ENCODE peak calls at places on chromosome 15, in ten cellular contexts. One of them, this sample, is unnamed.

GRCh38 chr15:51935466-51936118 is 36.0 kb downstream of the LEO1 start:
- ATAC-seq in DND-41: no peak
- ATAC-seq in right cardiac atrium: no peak
- ATAC-seq in K562: no peak
- ATAC-seq in CD4-positive, CD25-positive, alpha-beta regulatory T cell: no peak
- ATAC-seq in heart left ventricle: no peak
- ATAC-seq in heart right ventricle: no peak
- ATAC-seq in upper lobe of right lung: no peak
- ATAC-seq in lower lobe of right lung: no peak
- ATAC-seq in RWPE2: no peak
- ATAC-seq in this sample: no peak

GRCh38 chr15:85444329-85444605 is 63.9 kb downstream of the AKAP13 start:
- ATAC-seq in CD4-positive, CD25-positive, alpha-beta regulatory T cell: no peak
- ATAC-seq in RWPE2: no peak
- ATAC-seq in lower lobe of right lung: no peak
- ATAC-seq in heart left ventricle: no peak
- ATAC-seq in right cardiac atrium: no peak
- ATAC-seq in DND-41: no peak
- ATAC-seq in heart right ventricle: no peak
- ATAC-seq in upper lobe of right lung: no peak
- ATAC-seq in K562: no peak
- ATAC-seq in this sample: no peak

GRCh38 chr15:99424978-99425665 is 140.7 kb upstream of the MEF2A start:
- ATAC-seq in heart right ventricle: peak
- ATAC-seq in CD4-positive, CD25-positive, alpha-beta regulatory T cell: peak
- ATAC-seq in DND-41: peak
- ATAC-seq in upper lobe of right lung: peak
- ATAC-seq in heart left ventricle: peak
- ATAC-seq in lower lobe of right lung: peak
- ATAC-seq in right cardiac atrium: peak
- ATAC-seq in K562: no peak
- ATAC-seq in RWPE2: peak
- ATAC-seq in this sample: peak

GRCh38 chr15:72554471-72555425 is 80.6 kb downstream of the ARIH1 start:
- ATAC-seq in lower lobe of right lung: no peak
- ATAC-seq in heart left ventricle: no peak
- ATAC-seq in DND-41: no peak
- ATAC-seq in heart right ventricle: no peak
- ATAC-seq in upper lobe of right lung: no peak
- ATAC-seq in CD4-positive, CD25-positive, alpha-beta regulatory T cell: peak
- ATAC-seq in RWPE2: peak
- ATAC-seq in K562: no peak
- ATAC-seq in right cardiac atrium: no peak
- ATAC-seq in this sample: no peak

GRCh38 chr15:60605879-60606304 is 127.0 kb upstream of the ICE2 start:
- ATAC-seq in DND-41: no peak
- ATAC-seq in lower lobe of right lung: no peak
- ATAC-seq in CD4-positive, CD25-positive, alpha-beta regulatory T cell: no peak
- ATAC-seq in right cardiac atrium: peak
- ATAC-seq in heart right ventricle: peak
- ATAC-seq in heart left ventricle: peak
- ATAC-seq in upper lobe of right lung: no peak
- ATAC-seq in RWPE2: no peak
- ATAC-seq in K562: no peak
- ATAC-seq in this sample: no peak

GRCh38 chr15:25439456-25439836 is 622 bp upstream of the UBE3A start:
- ATAC-seq in heart left ventricle: peak
- ATAC-seq in K562: peak
- ATAC-seq in lower lobe of right lung: peak
- ATAC-seq in heart right ventricle: peak
- ATAC-seq in DND-41: no peak
- ATAC-seq in CD4-positive, CD25-positive, alpha-beta regulatory T cell: no peak
- ATAC-seq in upper lobe of right lung: no peak
- ATAC-seq in right cardiac atrium: peak
- ATAC-seq in RWPE2: peak
- ATAC-seq in this sample: no peak

GRCh38 chr15:48579945-48580671 is 65.4 kb downstream of the FBN1 start:
- ATAC-seq in RWPE2: no peak
- ATAC-seq in heart right ventricle: peak
- ATAC-seq in CD4-positive, CD25-positive, alpha-beta regulatory T cell: no peak
- ATAC-seq in DND-41: no peak
- ATAC-seq in heart left ventricle: no peak
- ATAC-seq in right cardiac atrium: peak
- ATAC-seq in upper lobe of right lung: no peak
- ATAC-seq in K562: peak
- ATAC-seq in lower lobe of right lung: no peak
- ATAC-seq in this sample: peak

GRCh38 chr15:34436126-34436955 is 1.3 kb downstream of the GOLGA8A start:
- ATAC-seq in heart right ventricle: no peak
- ATAC-seq in DND-41: no peak
- ATAC-seq in lower lobe of right lung: peak
- ATAC-seq in upper lobe of right lung: peak
- ATAC-seq in right cardiac atrium: peak
- ATAC-seq in heart left ventricle: no peak
- ATAC-seq in K562: peak
- ATAC-seq in RWPE2: peak
- ATAC-seq in CD4-positive, CD25-positive, alpha-beta regulatory T cell: peak
- ATAC-seq in this sample: no peak

GRCh38 chr15:86839502-86839901 is 759.8 kb downstream of the AGBL1 start:
- ATAC-seq in CD4-positive, CD25-positive, alpha-beta regulatory T cell: no peak
- ATAC-seq in RWPE2: no peak
- ATAC-seq in heart right ventricle: no peak
- ATAC-seq in right cardiac atrium: no peak
- ATAC-seq in K562: no peak
- ATAC-seq in lower lobe of right lung: no peak
- ATAC-seq in upper lobe of right lung: no peak
- ATAC-seq in heart left ventricle: no peak
- ATAC-seq in DND-41: no peak
- ATAC-seq in this sample: no peak
- H3K27ac ChIP-seq in CD4-positive, CD25-positive, alpha-beta regulatory T cell: no peak
- H3K27ac ChIP-seq in RWPE2: no peak
- H3K27ac ChIP-seq in heart right ventricle: no peak
- H3K27ac ChIP-seq in right cardiac atrium: no peak
- H3K27ac ChIP-seq in K562: no peak
- H3K27ac ChIP-seq in lower lobe of right lung: no peak
- H3K27ac ChIP-seq in upper lobe of right lung: no peak
- H3K27ac ChIP-seq in heart left ventricle: no peak
- H3K27ac ChIP-seq in DND-41: no peak
- H3K27ac ChIP-seq in this sample: no peak

GRCh38 chr15:38190501-38190900 is 62.1 kb upstream of the SPRED1 start:
- ATAC-seq in CD4-positive, CD25-positive, alpha-beta regulatory T cell: no peak
- ATAC-seq in upper lobe of right lung: no peak
- ATAC-seq in lower lobe of right lung: no peak
- ATAC-seq in heart right ventricle: no peak
- ATAC-seq in K562: no peak
- ATAC-seq in RWPE2: peak
- ATAC-seq in right cardiac atrium: no peak
- ATAC-seq in heart left ventricle: no peak
- ATAC-seq in DND-41: no peak
- ATAC-seq in this sample: no peak
- H3K4me3 ChIP-seq in CD4-positive, CD25-positive, alpha-beta regulatory T cell: no peak
- H3K4me3 ChIP-seq in upper lobe of right lung: no peak
- H3K4me3 ChIP-seq in lower lobe of right lung: no peak
- H3K4me3 ChIP-seq in heart right ventricle: no peak
- H3K4me3 ChIP-seq in K562: no peak
- H3K4me3 ChIP-seq in RWPE2: no peak
- H3K4me3 ChIP-seq in right cardiac atrium: no peak
- H3K4me3 ChIP-seq in heart left ventricle: no peak
- H3K4me3 ChIP-seq in DND-41: no peak
- H3K4me3 ChIP-seq in this sample: no peak

GRCh38 chr15:96121521-96121920 is 209.0 kb upstream of the NR2F2 start:
- ATAC-seq in K562: no peak
- ATAC-seq in right cardiac atrium: peak
- ATAC-seq in lower lobe of right lung: no peak
- ATAC-seq in heart right ventricle: no peak
- ATAC-seq in RWPE2: no peak
- ATAC-seq in heart left ventricle: no peak
- ATAC-seq in DND-41: no peak
- ATAC-seq in CD4-positive, CD25-positive, alpha-beta regulatory T cell: no peak
- ATAC-seq in upper lobe of right lung: no peak
- ATAC-seq in this sample: peak

GRCh38 chr15:96115642-96116041 is 214.9 kb upstream of the NR2F2 start:
- ATAC-seq in RWPE2: peak
- ATAC-seq in heart left ventricle: no peak
- ATAC-seq in lower lobe of right lung: no peak
- ATAC-seq in upper lobe of right lung: no peak
- ATAC-seq in K562: no peak
- ATAC-seq in heart right ventricle: no peak
- ATAC-seq in DND-41: no peak
- ATAC-seq in right cardiac atrium: peak
- ATAC-seq in CD4-positive, CD25-positive, alpha-beta regulatory T cell: no peak
- ATAC-seq in this sample: no peak

GRCh38 chr15:96121066-96121465 is 209.4 kb upstream of the NR2F2 start:
- ATAC-seq in DND-41: no peak
- ATAC-seq in right cardiac atrium: no peak
- ATAC-seq in lower lobe of right lung: no peak
- ATAC-seq in heart left ventricle: no peak
- ATAC-seq in CD4-positive, CD25-positive, alpha-beta regulatory T cell: no peak
- ATAC-seq in heart right ventricle: no peak
- ATAC-seq in RWPE2: no peak
- ATAC-seq in K562: no peak
- ATAC-seq in upper lobe of right lung: no peak
- ATAC-seq in this sample: no peak

GRCh38 chr15:96119734-96120133 is 210.8 kb upstream of the NR2F2 start:
- ATAC-seq in upper lobe of right lung: no peak
- ATAC-seq in CD4-positive, CD25-positive, alpha-beta regulatory T cell: no peak
- ATAC-seq in lower lobe of right lung: no peak
- ATAC-seq in heart left ventricle: no peak
- ATAC-seq in heart right ventricle: no peak
- ATAC-seq in DND-41: no peak
- ATAC-seq in RWPE2: no peak
- ATAC-seq in right cardiac atrium: no peak
- ATAC-seq in K562: peak
- ATAC-seq in this sample: no peak

DNA sequence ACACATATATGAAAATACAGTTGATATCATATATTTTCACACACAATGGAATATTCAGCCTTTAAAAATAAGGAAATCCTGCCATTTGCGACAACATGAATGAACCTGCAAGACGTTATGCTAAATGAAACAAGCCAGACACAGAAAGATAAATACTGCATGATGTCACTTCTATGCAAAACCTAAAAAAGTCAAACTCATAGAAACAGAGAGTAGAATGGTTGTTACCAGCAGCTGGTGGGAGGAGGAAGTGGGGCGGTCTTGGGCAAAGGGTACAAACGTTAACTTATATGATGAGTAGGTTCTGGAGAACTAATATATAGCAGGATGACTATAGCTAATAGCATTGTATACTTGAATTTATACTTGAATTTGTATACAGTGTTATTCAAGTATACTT is 213.2 kb upstream of the NR2F2 start:
- ATAC-seq in CD4-positive, CD25-positive, alpha-beta regulatory T cell: no peak
- ATAC-seq in DND-41: no peak
- ATAC-seq in heart left ventricle: no peak
- ATAC-seq in heart right ventricle: no peak
- ATAC-seq in K562: peak
- ATAC-seq in lower lobe of right lung: no peak
- ATAC-seq in upper lobe of right lung: no peak
- ATAC-seq in RWPE2: no peak
- ATAC-seq in right cardiac atrium: no peak
- ATAC-seq in this sample: no peak
- H3K27ac ChIP-seq in CD4-positive, CD25-positive, alpha-beta regulatory T cell: no peak
- H3K27ac ChIP-seq in DND-41: no peak
- H3K27ac ChIP-seq in heart left ventricle: no peak
- H3K27ac ChIP-seq in heart right ventricle: no peak
- H3K27ac ChIP-seq in K562: no peak
- H3K27ac ChIP-seq in lower lobe of right lung: no peak
- H3K27ac ChIP-seq in upper lobe of right lung: no peak
- H3K27ac ChIP-seq in RWPE2: no peak
- H3K27ac ChIP-seq in right cardiac atrium: no peak
- H3K27ac ChIP-seq in this sample: no peak

GRCh38 chr15:31225356-31225955 is 101.2 kb upstream of the KLF13 start:
- ATAC-seq in right cardiac atrium: no peak
- ATAC-seq in CD4-positive, CD25-positive, alpha-beta regulatory T cell: no peak
- ATAC-seq in heart right ventricle: no peak
- ATAC-seq in heart left ventricle: no peak
- ATAC-seq in upper lobe of right lung: no peak
- ATAC-seq in K562: no peak
- ATAC-seq in lower lobe of right lung: no peak
- ATAC-seq in RWPE2: no peak
- ATAC-seq in DND-41: no peak
- ATAC-seq in this sample: no peak

GRCh38 chr15:31221936-31222515 is 104.6 kb upstream of the KLF13 start:
- ATAC-seq in upper lobe of right lung: peak
- ATAC-seq in heart right ventricle: no peak
- ATAC-seq in lower lobe of right lung: no peak
- ATAC-seq in CD4-positive, CD25-positive, alpha-beta regulatory T cell: no peak
- ATAC-seq in heart left ventricle: no peak
- ATAC-seq in right cardiac atrium: no peak
- ATAC-seq in DND-41: no peak
- ATAC-seq in K562: no peak
- ATAC-seq in RWPE2: peak
- ATAC-seq in this sample: no peak

GRCh38 chr15:31226011-31226410 is 100.6 kb upstream of the KLF13 start:
- ATAC-seq in lower lobe of right lung: no peak
- ATAC-seq in right cardiac atrium: no peak
- ATAC-seq in heart left ventricle: no peak
- ATAC-seq in upper lobe of right lung: no peak
- ATAC-seq in DND-41: no peak
- ATAC-seq in K562: no peak
- ATAC-seq in CD4-positive, CD25-positive, alpha-beta regulatory T cell: no peak
- ATAC-seq in RWPE2: no peak
- ATAC-seq in heart right ventricle: no peak
- ATAC-seq in this sample: no peak

GRCh38 chr15:31222769-31223345 is 103.8 kb upstream of the KLF13 start:
- ATAC-seq in K562: no peak
- ATAC-seq in CD4-positive, CD25-positive, alpha-beta regulatory T cell: no peak
- ATAC-seq in heart right ventricle: no peak
- ATAC-seq in right cardiac atrium: peak
- ATAC-seq in lower lobe of right lung: peak
- ATAC-seq in heart left ventricle: no peak
- ATAC-seq in RWPE2: no peak
- ATAC-seq in DND-41: no peak
- ATAC-seq in upper lobe of right lung: peak
- ATAC-seq in this sample: no peak

DNA sequence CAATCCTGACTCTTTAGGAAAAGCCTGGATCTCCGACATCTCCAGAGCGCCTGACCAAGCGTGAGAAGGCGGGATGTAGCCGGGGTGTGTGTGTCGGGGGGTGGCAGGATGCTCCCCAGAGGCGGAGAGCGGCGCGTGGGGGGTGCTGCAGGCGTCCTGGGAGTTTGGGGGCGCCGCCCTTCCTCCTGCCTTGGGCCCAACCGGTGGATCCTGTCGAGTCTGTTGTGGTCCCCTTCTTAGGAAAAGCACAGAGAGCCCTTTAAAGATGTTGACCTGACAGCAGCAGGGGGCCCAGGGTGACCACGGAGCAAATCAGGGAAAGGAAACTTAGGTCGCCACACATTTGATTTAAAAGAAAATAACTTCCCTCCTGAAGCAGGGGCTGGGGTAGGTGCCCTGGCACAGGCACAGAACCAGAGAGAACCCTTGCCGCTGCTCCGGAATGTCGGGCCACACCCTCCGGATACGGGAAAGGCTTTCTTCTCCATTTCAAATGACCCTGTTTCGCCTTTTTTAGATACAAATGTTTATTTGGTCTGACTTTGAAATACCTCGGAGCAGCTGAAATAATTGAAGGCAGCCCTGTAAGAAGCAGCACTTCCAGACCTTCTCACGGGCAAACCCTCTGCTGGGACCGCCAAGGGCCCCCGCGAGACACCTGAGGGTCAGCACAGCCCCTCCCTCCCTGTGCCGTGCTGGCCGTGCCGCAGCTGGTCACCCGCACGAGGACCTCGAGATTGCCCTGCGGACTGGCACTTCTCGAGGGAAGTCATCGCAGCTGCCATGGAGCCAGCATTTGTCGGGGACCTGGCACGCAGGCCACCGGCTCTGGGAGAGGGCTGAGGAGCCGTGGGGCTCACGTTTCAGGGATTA is 102.9 kb upstream of the KLF13 start:
- ATAC-seq in lower lobe of right lung: peak
- ATAC-seq in K562: no peak
- ATAC-seq in heart left ventricle: no peak
- ATAC-seq in heart right ventricle: peak
- ATAC-seq in CD4-positive, CD25-positive, alpha-beta regulatory T cell: no peak
- ATAC-seq in upper lobe of right lung: peak
- ATAC-seq in right cardiac atrium: peak
- ATAC-seq in DND-41: no peak
- ATAC-seq in RWPE2: peak
- ATAC-seq in this sample: no peak
- H3K4me3 ChIP-seq in lower lobe of right lung: peak
- H3K4me3 ChIP-seq in K562: no peak
- H3K4me3 ChIP-seq in heart left ventricle: peak
- H3K4me3 ChIP-seq in heart right ventricle: peak
- H3K4me3 ChIP-seq in CD4-positive, CD25-positive, alpha-beta regulatory T cell: no peak
- H3K4me3 ChIP-seq in upper lobe of right lung: peak
- H3K4me3 ChIP-seq in right cardiac atrium: no peak
- H3K4me3 ChIP-seq in DND-41: no peak
- H3K4me3 ChIP-seq in RWPE2: no peak
- H3K4me3 ChIP-seq in this sample: no peak